ENCODE peak calls at places on chromosomes 2 and 18, in five cellular contexts. T is astrocyte, X is brain microvascular endothelial cell, V is A549, Z is PC-9. K is an unnamed sample.

GRCh38 chr2:16261791-16262190 is 321.4 kb downstream of the MYCN start:
- DNase-seq in T (no peak), X (no peak), V (no peak), Z (no peak), K (no peak)

GRCh38 chr2:197079832-197080555 is 153.5 kb upstream of the PGAP1 start:
- DNase-seq in T (peak; percentile 75), X (no peak), V (no peak), Z (peak; percentile 43), K (peak; percentile 4)

GRCh38 chr2:230327418-230328154 is 593 bp downstream of the SP140L start:
- DNase-seq in T (no peak), X (no peak), V (no peak), Z (peak; percentile 57), K (peak; percentile 41)

GRCh38 chr2:187271825-187272224 is 176.2 kb downstream of the CALCRL start:
- DNase-seq in T (no peak), X (no peak), V (no peak), Z (no peak), K (no peak)

GRCh38 chr2:78992807-78993517 is 32.5 kb upstream of the REG3G start:
- DNase-seq in T (no peak), X (no peak), V (no peak), Z (no peak), K (no peak)

GRCh38 chr2:82254728-82255127 is 1950.2 kb upstream of the LRRTM1 start:
- DNase-seq in T (no peak), X (no peak), V (no peak), Z (no peak), K (no peak)

GRCh38 chr2:194166818-194167217 is 1490.2 kb upstream of the SLC39A10 start:
- DNase-seq in T (peak; percentile 3), X (no peak), V (no peak), Z (no peak), K (peak; percentile 61)

GRCh38 chr2:211751853-211752252 is 786.7 kb downstream of the ERBB4 start:
- DNase-seq in T (no peak), X (no peak), V (no peak), Z (no peak), K (no peak)

GRCh38 chr18:5746844-5747243 is 148.5 kb downstream of the TMEM200C start:
- DNase-seq in T (no peak), X (no peak), V (no peak), Z (no peak), K (no peak)

GRCh38 chr2:186058604-186059003 is 320.0 kb downstream of the FSIP2 start:
- DNase-seq in T (no peak), X (no peak), V (no peak), Z (no peak), K (no peak)

GRCh38 chr2:59947220-59947619 is 606.2 kb downstream of the BCL11A start:
- DNase-seq in T (no peak), X (no peak), V (no peak), Z (no peak), K (no peak)

GRCh38 chr2:106890611-106891010 is 4.6 kb upstream of the ST6GAL2 start:
- DNase-seq in T (no peak), X (no peak), V (no peak), Z (no peak), K (no peak)

GRCh38 chr2:140157816-140158215 is 1377.6 kb upstream of the NXPH2 start:
- DNase-seq in T (no peak), X (no peak), V (no peak), Z (no peak), K (no peak)

GRCh38 chr2:80328033-80328635 is 23.6 kb upstream of the LRRTM1 start:
- DNase-seq in T (no peak), X (no peak), V (no peak), Z (no peak), K (no peak)

GRCh38 chr2:80322337-80322920 is 17.9 kb upstream of the LRRTM1 start:
- DNase-seq in T (no peak), X (no peak), V (no peak), Z (no peak), K (no peak)

GRCh38 chr2:80326214-80326613 is 21.7 kb upstream of the LRRTM1 start:
- DNase-seq in T (peak; percentile 10), X (no peak), V (no peak), Z (no peak), K (peak; percentile 55)

GRCh38 chr2:80326861-80327260 is 22.3 kb upstream of the LRRTM1 start:
- DNase-seq in T (no peak), X (no peak), V (no peak), Z (no peak), K (no peak)

DNA sequence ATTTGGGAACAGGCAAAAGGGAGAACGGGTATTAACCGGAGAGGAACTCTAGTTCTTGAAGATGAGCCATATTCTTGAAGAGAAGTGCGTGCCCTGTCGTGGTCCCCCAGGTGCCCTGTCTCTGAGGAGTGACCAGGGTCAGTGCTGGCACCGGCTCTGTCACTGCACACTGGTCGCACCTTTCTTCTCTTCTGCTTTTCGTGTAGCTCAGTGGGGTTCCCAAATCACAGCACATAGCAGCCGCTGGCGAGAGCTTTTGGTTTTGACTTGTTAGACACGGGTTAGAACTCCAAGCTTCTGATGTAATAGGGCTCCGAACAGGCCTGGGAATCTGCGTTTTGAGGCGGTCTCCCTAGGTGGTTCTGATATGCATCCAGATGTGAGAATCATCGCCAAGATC is 18.4 kb upstream of the LRRTM1 start:
- DNase-seq in T (no peak), X (no peak), V (no peak), Z (no peak), K (no peak)
- H3K4me3 ChIP-seq in T (peak overlapping the region; percentile 39), X (no peak overlapping the region), V (no peak overlapping the region), Z (no peak overlapping the region), K (no peak overlapping the region)

DNA sequence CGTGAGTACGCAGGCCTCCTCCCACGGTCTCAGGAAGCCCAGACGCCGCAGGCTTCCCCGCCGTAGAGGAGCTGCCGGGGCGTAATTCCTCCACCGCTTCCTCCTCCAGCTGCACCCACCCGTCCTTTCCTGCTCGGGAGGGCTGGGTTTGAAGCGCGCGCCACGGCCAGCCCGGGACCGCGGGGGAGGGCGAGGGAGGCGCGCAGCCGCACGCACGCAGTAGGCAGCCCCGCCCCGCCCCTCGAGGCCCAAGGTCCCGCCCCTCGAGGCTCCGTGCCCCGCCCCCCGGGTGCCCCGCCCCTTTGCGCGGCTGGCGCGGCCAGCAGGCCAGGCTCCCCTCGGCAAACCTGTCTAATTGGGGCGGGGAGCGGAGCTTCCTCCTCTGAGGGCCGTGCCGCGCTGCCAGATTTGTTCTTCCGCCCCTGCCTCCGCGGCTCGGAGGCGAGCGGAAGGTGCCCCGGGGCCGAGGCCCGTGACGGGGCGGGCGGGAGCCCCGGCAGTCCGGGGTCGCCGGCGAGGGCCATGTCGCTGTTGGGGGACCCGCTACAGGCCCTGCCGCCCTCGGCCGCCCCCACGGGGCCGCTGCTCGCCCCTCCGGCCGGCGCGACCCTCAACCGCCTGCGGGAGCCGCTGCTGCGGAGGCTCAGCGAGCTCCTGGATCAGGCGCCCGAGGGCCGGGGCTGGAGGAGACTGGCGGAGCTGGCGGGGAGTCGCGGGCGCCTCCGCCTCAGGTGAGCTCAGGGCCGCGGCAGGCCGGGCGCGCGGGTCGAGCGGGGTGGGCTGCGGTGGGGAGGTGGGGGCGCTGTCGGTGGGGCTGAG is at the start of gene MALT1:
- DNase-seq in T (peak; percentile 77), X (peak; percentile 83), V (peak; percentile 55), Z (peak; percentile 72), K (peak; percentile 95)
- TF ChIP-seq CTCF in T (no peak), X (no peak), V (peak; percentile 9), Z (no peak), K (no peak)

DNA sequence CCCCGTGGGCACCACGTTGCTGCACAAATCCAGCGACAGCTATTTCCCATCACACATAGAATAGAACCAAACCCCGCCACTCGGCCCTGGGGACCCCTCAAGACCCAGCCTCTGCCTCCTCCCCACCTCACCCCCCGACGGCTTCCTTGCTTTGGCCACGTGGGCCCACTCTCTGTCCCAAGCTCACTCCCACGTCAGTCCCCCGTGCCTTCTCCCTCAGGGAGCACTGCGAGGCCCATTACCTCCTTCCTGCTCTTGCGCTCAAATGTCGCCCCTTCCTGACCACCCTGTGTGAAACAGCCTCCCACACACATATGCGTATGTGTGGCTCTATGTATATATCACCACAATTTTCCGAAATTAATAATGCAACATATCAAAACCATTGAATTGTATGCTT is 239.7 kb downstream of the SH3BP4 start:
- DNase-seq in T (no peak), X (no peak), V (no peak), Z (no peak), K (no peak)
- H3K4me3 ChIP-seq in T (no peak overlapping the region), X (no peak overlapping the region), V (no peak overlapping the region), Z (no peak overlapping the region), K (no peak overlapping the region)

GRCh38 chr2:54100772-54101171 is 14.6 kb upstream of the ACYP2 start:
- DNase-seq in T (no peak), X (no peak), V (no peak), Z (no peak), K (no peak)

GRCh38 chr2:54106631-54107454 is 8.6 kb upstream of the ACYP2 start:
- DNase-seq in T (peak; percentile 25), X (peak; percentile 61), V (peak; percentile 51), Z (peak; percentile 63), K (peak; percentile 66)

GRCh38 chr2:54107455-54107764 is 8.0 kb upstream of the ACYP2 start:
- DNase-seq in T (no peak), X (no peak), V (no peak), Z (no peak), K (no peak)

GRCh38 chr2:54099834-54100595 is 15.4 kb upstream of the ACYP2 start:
- DNase-seq in T (no peak), X (no peak), V (no peak), Z (no peak), K (no peak)

DNA sequence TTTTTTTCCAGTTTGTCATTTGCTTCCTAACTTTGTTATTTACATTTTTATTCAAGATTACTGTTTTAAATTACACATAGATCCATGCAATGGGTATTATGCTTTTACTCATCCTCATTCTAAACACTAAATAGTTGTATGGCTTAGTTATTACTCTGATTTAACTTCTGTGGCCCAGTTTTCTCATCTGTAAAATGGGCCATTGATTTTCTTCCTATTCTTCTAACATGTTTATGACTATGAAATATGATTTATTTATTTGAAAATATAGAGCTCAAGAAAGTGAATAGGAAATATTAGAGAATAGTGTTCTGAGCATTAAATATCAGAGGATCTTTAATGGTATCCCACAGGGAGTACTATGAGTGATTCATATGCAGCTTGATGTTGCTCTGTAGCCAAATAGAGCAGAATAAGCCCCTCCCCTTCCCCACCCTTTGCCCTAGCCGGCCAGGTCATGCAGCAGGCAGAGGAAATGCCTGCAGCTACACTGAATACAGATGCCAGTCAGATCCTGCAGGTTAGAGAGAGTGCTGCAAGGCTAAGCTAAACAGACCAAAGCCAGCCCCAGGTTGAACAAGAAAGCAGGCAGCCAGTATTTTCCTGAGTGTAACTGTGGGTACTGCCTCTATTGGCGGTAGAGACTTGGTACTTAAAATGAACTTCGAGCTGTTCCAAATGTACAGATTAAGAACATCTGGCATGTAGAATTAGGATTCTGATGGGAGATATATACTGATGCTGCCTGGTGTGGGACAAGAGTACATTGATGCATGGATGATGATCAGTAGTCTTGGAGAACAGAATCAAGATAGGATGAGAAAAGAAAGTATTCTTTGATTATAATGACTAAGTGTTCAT is 11.7 kb upstream of the ACYP2 start:
- DNase-seq in T (peak; percentile 47), X (peak; percentile 72), V (peak; percentile 71), Z (peak; percentile 92), K (peak; percentile 84)
- TF ChIP-seq CTCF in T (no peak), X (peak; percentile 29), V (no peak), Z (no peak), K (no peak)

DNA sequence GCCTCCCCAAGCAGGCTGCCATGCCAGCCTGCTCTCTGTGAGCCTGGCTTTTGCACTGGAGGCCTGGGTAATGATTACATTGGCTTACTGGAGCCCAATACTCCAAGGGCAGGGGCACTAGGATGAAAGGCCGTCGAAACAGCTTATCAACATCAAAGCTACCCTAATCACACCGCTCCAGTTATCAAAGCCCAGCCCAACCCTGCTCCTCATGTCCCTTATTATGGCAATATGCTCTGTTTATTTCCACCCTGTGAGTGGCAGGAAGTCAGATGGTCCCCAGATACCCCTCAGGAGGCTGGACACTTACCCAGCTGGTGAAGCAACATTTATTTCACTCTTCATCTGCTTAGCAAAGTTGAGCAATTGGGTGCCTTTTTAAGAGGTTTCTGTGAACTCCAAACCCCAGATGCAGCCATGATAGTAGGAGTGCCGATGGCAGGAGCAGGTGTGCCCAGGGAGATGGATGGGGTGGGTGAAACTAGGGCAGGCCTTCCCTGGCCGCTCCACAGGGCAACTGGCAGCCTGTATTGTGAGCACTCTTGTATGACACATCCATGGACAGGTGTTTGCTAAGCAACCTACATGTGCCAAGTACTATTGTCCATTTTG is 97.2 kb upstream of the ITGA6 start:
- DNase-seq in T (no peak), X (no peak), V (no peak), Z (no peak), K (no peak)
- H3K4me3 ChIP-seq in T (no peak overlapping the region), X (no peak overlapping the region), V (no peak overlapping the region), Z (no peak overlapping the region), K (no peak overlapping the region)

K was measured in epithelial cell of esophagus.